ENCODE peak calls at places on chromosomes 2 and 18, in four cellular contexts. V is HepG2, T is WTC11, U is K562. Z is an unnamed sample.

GRCh38 chr2:98134138-98134537 is 47.2 kb downstream of the VWA3B start:
- DNase-seq in V (no peak), U (no peak), T (no peak), Z (peak)

GRCh38 chr2:191404568-191404991 is 159.4 kb downstream of the MYO1B start:
- DNase-seq in U (no peak), T (no peak), V (no peak), Z (no peak)

GRCh38 chr2:8976419-8976818 is 27.1 kb downstream of the MBOAT2 start:
- DNase-seq in U (no peak), V (no peak), T (no peak), Z (no peak)

GRCh38 chr2:195470622-195471021 is 186.4 kb upstream of the SLC39A10 start:
- DNase-seq in U (no peak), T (no peak), V (no peak), Z (no peak)

GRCh38 chr2:184596819-184597411 is 1.4 kb upstream of the ZNF804A start:
- DNase-seq in V (peak), U (no peak), T (no peak), Z (no peak)

GRCh38 chr2:160299540-160299939 is 99.5 kb upstream of the ITGB6 start:
- DNase-seq in U (no peak), T (no peak), V (no peak), Z (no peak)

GRCh38 chr2:75641587-75641986 is 5.0 kb upstream of the MRPL19 start:
- DNase-seq in V (no peak), U (peak), T (no peak), Z (no peak)

GRCh38 chr2:74436111-74436803 is 5.5 kb downstream of the RTKN start:
- DNase-seq in V (no peak), U (no peak), T (no peak), Z (no peak)

GRCh38 chr2:226185613-226186211 is 613.9 kb downstream of the IRS1 start:
- DNase-seq in V (no peak), U (no peak), T (no peak), Z (no peak)

GRCh38 chr2:64858541-64859031 is 130.6 kb upstream of the SLC1A4 start:
- DNase-seq in U (no peak), V (no peak), T (no peak), Z (no peak)

GRCh38 chr2:15527074-15527739 is 33.9 kb downstream of the NBAS start:
- DNase-seq in U (no peak), V (peak), T (peak), Z (no peak)

GRCh38 chr18:3283253-3283863 is 21.4 kb downstream of the MYL12B start:
- DNase-seq in V (no peak), U (no peak), T (no peak), Z (no peak)

GRCh38 chr2:224861266-224861665 is 145.1 kb upstream of the CCDC195 start:
- DNase-seq in V (no peak), U (no peak), T (no peak), Z (no peak)

GRCh38 chr2:79782540-79782939 is 269.7 kb downstream of the CTNNA2 start:
- DNase-seq in T (peak), U (no peak), V (no peak), Z (no peak)

GRCh38 chr2:232372231-232373208 is 6.0 kb upstream of the ALPP start:
- DNase-seq in V (no peak), T (peak), U (no peak), Z (no peak)

GRCh38 chr2:240987588-240987987 is 10.8 kb upstream of the SNED1 start:
- DNase-seq in U (no peak), T (peak), V (no peak), Z (no peak)

GRCh38 chr2:189794308-189794707 is 10.1 kb downstream of the PMS1 start:
- DNase-seq in T (no peak), V (no peak), U (no peak), Z (no peak)

GRCh38 chr2:109448946-109449788 is 164.6 kb downstream of the SEPTIN10 start:
- DNase-seq in T (no peak), U (no peak), V (no peak), Z (no peak)

GRCh38 chr18:43515481-43515880 is 238.2 kb upstream of the SYT4 start:
- DNase-seq in U (no peak), V (no peak), T (no peak), Z (no peak)

GRCh38 chr2:137467246-137467862 is 496.9 kb upstream of the HNMT start:
- DNase-seq in V (peak), T (peak), U (no peak), Z (peak)

GRCh38 chr2:1690056-1690775 is 54.1 kb downstream of the PXDN start:
- DNase-seq in T (no peak), V (no peak), U (no peak), Z (no peak)

GRCh38 chr2:198004921-198005829 is 200.8 kb downstream of the PLCL1 start:
- DNase-seq in V (no peak), T (no peak), U (no peak), Z (peak)

GRCh38 chr2:55885129-55885943 is 38.2 kb downstream of the EFEMP1 start:
- DNase-seq in U (no peak), V (no peak), T (no peak), Z (no peak)

GRCh38 chr2:70936979-70937811 is 1.5 kb downstream of the ATP6V1B1 start:
- DNase-seq in U (no peak), V (no peak), T (no peak), Z (no peak)

GRCh38 chr2:7725850-7726242 is 808.6 kb downstream of the RNF144A start:
- DNase-seq in U (no peak), T (no peak), V (no peak), Z (no peak)

GRCh38 chr18:72541871-72542690 is 2.1 kb downstream of the CBLN2 start:
- DNase-seq in U (no peak), T (peak), V (no peak), Z (no peak)

GRCh38 chr2:206040525-206040924 is 45.4 kb downstream of the INO80D start:
- DNase-seq in T (no peak), U (no peak), V (no peak), Z (no peak)

GRCh38 chr18:38460657-38461056 is 895.1 kb upstream of the CELF4 start:
- DNase-seq in T (no peak), U (no peak), V (no peak), Z (no peak)

GRCh38 chr2:167420261-167420660 is 532.0 kb downstream of the XIRP2 start:
- DNase-seq in U (no peak), V (no peak), T (no peak), Z (no peak)

GRCh38 chr2:241140445-241140840 is 8.8 kb downstream of the PASK start:
- DNase-seq in T (no peak), V (no peak), U (no peak), Z (no peak)

DNA sequence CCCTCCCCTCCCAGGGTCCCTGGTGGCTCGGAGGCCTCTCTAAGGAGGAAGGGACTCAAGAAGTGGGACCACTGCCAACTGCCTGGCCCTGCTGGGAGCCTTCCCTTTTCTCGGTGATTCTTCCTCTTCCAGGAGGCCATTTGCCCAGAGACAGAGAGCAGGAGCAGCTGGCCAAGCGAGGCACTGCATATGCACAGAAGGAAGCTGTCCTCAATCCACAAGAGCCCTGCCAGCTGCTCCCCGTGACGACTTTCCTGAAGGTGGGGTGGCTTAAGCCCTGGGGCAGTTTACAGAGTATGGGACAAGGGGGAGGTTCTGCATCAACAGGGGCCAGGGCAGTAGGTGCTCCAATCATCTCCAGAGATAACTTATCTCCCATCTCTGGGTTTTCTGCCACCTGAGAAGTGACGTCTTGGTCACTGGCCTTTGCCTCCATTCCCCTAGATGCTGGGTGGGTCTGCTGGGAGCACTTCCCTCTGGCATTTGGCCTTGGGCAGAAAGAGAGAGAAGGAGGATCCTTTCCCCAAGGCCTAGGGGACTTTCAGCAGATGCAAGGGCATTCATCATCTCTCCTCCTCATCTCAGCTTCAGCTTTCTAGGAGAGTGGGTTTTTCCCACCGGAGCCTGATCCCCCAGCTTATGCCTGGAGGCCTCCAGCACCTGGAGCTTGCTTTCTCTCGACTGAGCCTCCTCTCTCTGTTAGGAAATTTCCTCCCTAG is 28.5 kb downstream of the CIB4 start:
- DNase-seq in T (no peak), U (no peak), V (no peak), Z (no peak)
- TF ChIP-seq ETV6 in T (no peak), U (no peak), V (no peak), Z (no peak)

GRCh38 chr2:143930891-143931290 is 589.0 kb downstream of the ZEB2 start:
- DNase-seq in U (no peak), T (no peak), V (no peak), Z (no peak)

GRCh38 chr2:143926731-143927130 is 593.2 kb downstream of the ZEB2 start:
- DNase-seq in V (no peak), U (no peak), T (no peak), Z (no peak)

GRCh38 chr2:143928613-143929012 is 591.3 kb downstream of the ZEB2 start:
- DNase-seq in V (no peak), U (no peak), T (no peak), Z (no peak)

DNA sequence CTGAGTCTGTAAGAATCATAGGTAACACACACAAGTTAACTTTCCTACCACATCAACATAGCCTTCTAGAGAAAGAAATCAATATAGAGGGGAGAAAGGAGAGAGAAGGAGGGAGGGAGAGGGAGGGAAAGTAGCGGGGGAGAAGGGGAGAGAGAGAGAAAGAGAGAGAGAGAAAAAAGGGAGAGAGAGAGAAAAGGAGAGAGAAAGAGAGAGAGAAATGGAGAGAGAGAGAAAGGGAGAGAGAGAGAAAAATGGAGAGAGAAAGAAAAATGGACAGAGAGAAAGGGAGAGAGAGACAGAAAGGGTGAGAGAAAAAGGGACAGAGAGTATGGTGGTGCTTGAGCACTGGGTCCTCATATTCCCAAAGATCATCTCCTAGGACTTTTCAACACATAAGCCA is 591.7 kb downstream of the ZEB2 start:
- DNase-seq in U (no peak), T (no peak), V (no peak), Z (no peak)
- TF ChIP-seq ETV6 in U (no peak), T (no peak), V (no peak), Z (no peak)

GRCh38 chr2:163155279-163155883 is 316.8 kb upstream of the KCNH7 start:
- DNase-seq in V (peak), T (no peak), U (peak), Z (peak)

GRCh38 chr2:163157411-163157810 is 318.8 kb upstream of the KCNH7 start:
- DNase-seq in T (no peak), U (no peak), V (no peak), Z (no peak)

GRCh38 chr2:163155925-163156324 is 317.4 kb upstream of the KCNH7 start:
- DNase-seq in U (no peak), V (no peak), T (no peak), Z (no peak)

DNA sequence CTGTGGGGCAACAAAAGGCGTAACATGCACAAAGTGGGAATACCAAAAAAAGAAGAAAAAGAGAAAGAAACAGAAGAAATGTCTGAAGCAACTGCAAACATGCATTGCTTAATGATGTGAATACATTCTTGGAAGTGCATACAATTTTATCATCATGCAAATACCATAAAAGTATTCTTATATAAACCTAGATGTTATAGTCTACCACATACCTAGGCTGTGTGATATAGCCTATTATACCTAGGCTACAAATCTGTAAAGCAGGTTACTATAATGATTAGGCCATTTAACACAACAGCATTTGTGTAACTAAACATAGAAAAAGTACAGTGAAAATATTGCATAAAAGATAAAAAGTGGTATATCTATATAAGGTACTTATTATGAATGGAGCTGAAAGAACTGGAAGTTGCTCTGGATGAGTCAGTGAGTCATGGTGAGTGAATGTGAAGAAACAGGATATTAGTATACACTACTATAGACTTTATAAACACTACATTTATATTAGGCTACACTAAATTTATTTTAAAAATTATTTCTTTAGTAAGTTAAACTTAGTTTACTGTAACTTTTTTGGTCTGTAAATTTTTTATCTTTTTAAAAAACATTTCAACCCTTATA is 319.4 kb upstream of the KCNH7 start:
- DNase-seq in T (no peak), V (no peak), U (no peak), Z (no peak)
- TF ChIP-seq ETV6 in T (no peak), V (no peak), U (no peak), Z (no peak)

DNA sequence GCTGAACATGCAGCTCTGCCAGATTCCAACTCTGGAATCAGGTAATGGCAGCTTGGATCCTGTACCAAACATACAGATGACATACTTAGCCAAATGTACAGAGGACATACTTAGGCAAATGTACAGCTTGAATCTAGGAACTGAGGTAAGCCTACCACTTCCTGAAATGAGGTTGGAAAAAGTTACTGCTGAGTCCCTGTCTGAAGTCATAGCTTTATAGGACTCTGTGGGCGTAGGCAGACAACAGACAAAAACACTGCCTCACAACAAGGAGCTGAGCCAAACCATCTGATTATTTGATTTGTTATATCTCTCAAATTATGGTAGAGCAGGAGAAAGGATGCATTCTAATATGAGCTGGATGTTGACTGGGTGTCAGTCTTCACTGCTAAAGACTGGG is 290.2 kb upstream of the TCF4 start:
- DNase-seq in U (no peak), T (no peak), V (no peak), Z (no peak)
- TF ChIP-seq ETV6 in U (no peak), T (no peak), V (no peak), Z (no peak)

GRCh38 chr2:33619028-33619427 is 19.9 kb upstream of the FAM98A start:
- DNase-seq in V (no peak), T (no peak), U (no peak), Z (no peak)

GRCh38 chr2:33616873-33617272 is 17.8 kb upstream of the FAM98A start:
- DNase-seq in V (no peak), T (no peak), U (no peak), Z (peak)

GRCh38 chr2:33617401-33617800 is 18.3 kb upstream of the FAM98A start:
- DNase-seq in V (no peak), U (no peak), T (no peak), Z (no peak)

GRCh38 chr2:33617989-33618388 is 18.9 kb upstream of the FAM98A start:
- DNase-seq in V (no peak), T (no peak), U (peak), Z (no peak)

DNA sequence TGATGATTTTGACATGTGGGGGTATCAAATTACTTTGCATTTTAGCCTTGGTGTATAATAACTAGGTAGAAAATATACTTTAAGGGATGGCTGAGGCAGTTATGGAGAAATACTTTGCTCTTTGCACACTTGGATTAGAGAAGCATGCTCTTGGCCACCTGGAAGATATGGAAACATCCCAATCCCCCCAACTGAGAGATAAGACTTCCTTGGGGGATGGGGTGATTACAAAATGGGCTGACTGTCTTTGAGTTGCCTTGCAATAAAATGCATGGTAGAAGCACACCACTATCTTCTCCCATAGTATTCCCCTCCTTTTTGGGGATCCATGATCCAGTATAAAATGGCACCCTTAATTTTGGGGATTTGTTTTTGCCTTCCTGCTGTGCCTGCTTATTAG is 15.1 kb upstream of the FAM98A start:
- DNase-seq in T (no peak), U (no peak), V (no peak), Z (no peak)
- TF ChIP-seq ETV6 in T (no peak), U (no peak), V (no peak), Z (no peak)

GRCh38 chr18:79394438-79395307 is 1.1 kb upstream of the NFATC1 start:
- DNase-seq in U (no peak), T (peak), V (no peak), Z (no peak)

GRCh38 chr18:79395308-79395640 is 456 bp upstream of the NFATC1 start:
- DNase-seq in V (no peak), T (no peak), U (no peak), Z (no peak)

GRCh38 chr18:79392226-79392625 is 3.5 kb upstream of the NFATC1 start:
- DNase-seq in V (no peak), T (no peak), U (no peak), Z (no peak)

GRCh38 chr18:79393626-79394401 is 1.9 kb upstream of the NFATC1 start:
- DNase-seq in T (peak), V (peak), U (peak), Z (no peak)

DNA sequence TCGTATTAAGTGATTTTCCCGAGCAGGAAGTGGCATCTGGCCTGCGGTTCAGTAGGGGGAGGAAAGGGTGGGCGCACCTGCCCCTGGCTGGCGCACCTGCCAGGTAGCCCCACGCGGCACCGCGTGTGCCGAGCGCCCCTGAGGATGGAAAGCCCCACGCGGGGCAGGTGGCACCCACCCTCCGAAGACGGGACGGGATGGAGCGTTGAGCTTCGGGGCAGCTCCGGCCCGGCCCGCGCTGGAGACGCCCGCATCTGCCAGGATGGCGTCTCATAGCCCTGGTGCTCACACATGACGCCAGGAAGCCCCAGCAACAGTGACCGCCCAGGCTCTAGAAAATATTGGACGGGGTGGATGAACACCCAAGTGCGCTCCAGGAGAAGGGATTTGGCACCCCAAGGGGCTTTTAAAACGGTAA is 2.5 kb upstream of the NFATC1 start:
- DNase-seq in T (no peak), V (no peak), U (no peak), Z (no peak)
- TF ChIP-seq ETV6 in T (no peak), V (no peak), U (no peak), Z (no peak)

GRCh38 chr2:166090900-166091299 is 36.9 kb downstream of the SCN1A start:
- DNase-seq in U (no peak), T (no peak), V (no peak), Z (no peak)
- TF ChIP-seq ETV6 in U (no peak), T (no peak), V (no peak), Z (no peak)

GRCh38 chr2:154170400-154170799 is 298.7 kb downstream of the GALNT13 start:
- DNase-seq in U (no peak), V (no peak), T (no peak), Z (no peak)

GRCh38 chr2:154173919-154174318 is 302.2 kb downstream of the GALNT13 start:
- DNase-seq in V (no peak), U (no peak), T (no peak), Z (no peak)

DNA sequence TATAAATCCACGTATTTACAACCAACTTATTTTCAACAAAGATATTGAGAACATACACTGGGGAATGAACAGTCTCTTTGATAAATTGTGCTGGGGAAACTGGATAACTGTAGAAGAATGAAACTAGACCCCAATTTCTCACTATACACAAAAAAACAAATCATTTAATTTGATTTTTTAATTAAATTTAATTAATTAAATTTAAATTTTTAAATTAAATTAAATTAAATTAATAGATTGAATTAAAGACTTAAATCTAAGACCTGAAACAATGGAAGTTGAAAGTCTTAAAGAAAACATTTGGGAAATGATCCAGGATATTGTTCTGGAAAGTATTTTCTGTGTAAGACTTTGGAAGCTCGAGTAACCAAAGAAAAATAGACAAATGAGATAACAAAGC is 301.4 kb downstream of the GALNT13 start:
- DNase-seq in U (no peak), T (no peak), V (no peak), Z (no peak)
- TF ChIP-seq ETV6 in U (no peak), T (no peak), V (no peak), Z (no peak)